ENCODE peak calls at places on chromosome 3, in nine cellular contexts. One of them, this sample, is unnamed. For H3K4me1, the result is how much of the 10 kb centered on the place peaks cover.

GRCh38 chr3:72099331-72100061 is 314.5 kb upstream of the PROK2 start:
- DNase-seq in A549: no peak
- DNase-seq in sigmoid colon: peak
- DNase-seq in stomach: no peak
- DNase-seq in H1: no peak
- DNase-seq in transverse colon: no peak
- DNase-seq in esophagus muscularis mucosa: no peak
- DNase-seq in tibial nerve: no peak
- DNase-seq in upper lobe of left lung: no peak
- DNase-seq in this sample: no peak

GRCh38 chr3:120772081-120772480 is 29.5 kb downstream of the GTF2E1 start:
- DNase-seq in A549: no peak
- DNase-seq in sigmoid colon: no peak
- DNase-seq in stomach: no peak
- DNase-seq in H1: no peak
- DNase-seq in transverse colon: no peak
- DNase-seq in esophagus muscularis mucosa: no peak
- DNase-seq in tibial nerve: no peak
- DNase-seq in upper lobe of left lung: no peak
- DNase-seq in this sample: no peak

GRCh38 chr3:69941439-69942176 is 57.9 kb upstream of the SAMMSON start:
- DNase-seq in A549: no peak
- DNase-seq in sigmoid colon: no peak
- DNase-seq in stomach: no peak
- DNase-seq in H1: no peak
- DNase-seq in transverse colon: no peak
- DNase-seq in esophagus muscularis mucosa: no peak
- DNase-seq in tibial nerve: no peak
- DNase-seq in upper lobe of left lung: no peak
- DNase-seq in this sample: no peak

GRCh38 chr3:50164056-50164455 is 8.9 kb downstream of the SEMA3F start:
- DNase-seq in A549: peak
- DNase-seq in sigmoid colon: peak
- DNase-seq in stomach: peak
- DNase-seq in H1: no peak
- DNase-seq in transverse colon: peak
- DNase-seq in esophagus muscularis mucosa: no peak
- DNase-seq in tibial nerve: peak
- DNase-seq in upper lobe of left lung: peak
- DNase-seq in this sample: peak

GRCh38 chr3:160006282-160007163 is 17.9 kb downstream of the IL12A start:
- DNase-seq in A549: peak
- DNase-seq in sigmoid colon: peak
- DNase-seq in stomach: peak
- DNase-seq in H1: no peak
- DNase-seq in transverse colon: peak
- DNase-seq in esophagus muscularis mucosa: no peak
- DNase-seq in tibial nerve: peak
- DNase-seq in upper lobe of left lung: peak
- DNase-seq in this sample: peak

GRCh38 chr3:43405888-43406636 is 119.7 kb downstream of the SNRK start:
- DNase-seq in A549: no peak
- DNase-seq in sigmoid colon: no peak
- DNase-seq in stomach: no peak
- DNase-seq in H1: no peak
- DNase-seq in transverse colon: no peak
- DNase-seq in esophagus muscularis mucosa: no peak
- DNase-seq in tibial nerve: no peak
- DNase-seq in upper lobe of left lung: no peak
- DNase-seq in this sample: no peak

GRCh38 chr3:45232531-45232930 is 6.4 kb upstream of the TMEM158 start:
- DNase-seq in A549: no peak
- DNase-seq in sigmoid colon: no peak
- DNase-seq in stomach: no peak
- DNase-seq in H1: no peak
- DNase-seq in transverse colon: no peak
- DNase-seq in esophagus muscularis mucosa: no peak
- DNase-seq in tibial nerve: no peak
- DNase-seq in upper lobe of left lung: no peak
- DNase-seq in this sample: no peak

GRCh38 chr3:134649106-134649705 is 1.6 kb downstream of the KY start:
- DNase-seq in A549: no peak
- DNase-seq in sigmoid colon: no peak
- DNase-seq in stomach: no peak
- DNase-seq in H1: no peak
- DNase-seq in transverse colon: no peak
- DNase-seq in esophagus muscularis mucosa: no peak
- DNase-seq in tibial nerve: no peak
- DNase-seq in upper lobe of left lung: no peak
- DNase-seq in this sample: no peak

GRCh38 chr3:152474585-152474984 is 205.9 kb downstream of the MBNL1 start:
- DNase-seq in A549: peak
- DNase-seq in sigmoid colon: no peak
- DNase-seq in stomach: no peak
- DNase-seq in H1: no peak
- DNase-seq in transverse colon: no peak
- DNase-seq in esophagus muscularis mucosa: no peak
- DNase-seq in tibial nerve: peak
- DNase-seq in upper lobe of left lung: no peak
- DNase-seq in this sample: peak

GRCh38 chr3:79344876-79345871 is 422.6 kb downstream of the ROBO1 start:
- DNase-seq in A549: no peak
- DNase-seq in sigmoid colon: no peak
- DNase-seq in stomach: no peak
- DNase-seq in H1: no peak
- DNase-seq in transverse colon: no peak
- DNase-seq in esophagus muscularis mucosa: no peak
- DNase-seq in tibial nerve: no peak
- DNase-seq in upper lobe of left lung: no peak
- DNase-seq in this sample: no peak

GRCh38 chr3:9768376-9768775 is 1.4 kb downstream of the CAMK1 start:
- DNase-seq in A549: no peak
- DNase-seq in sigmoid colon: no peak
- DNase-seq in stomach: no peak
- DNase-seq in H1: no peak
- DNase-seq in transverse colon: no peak
- DNase-seq in esophagus muscularis mucosa: no peak
- DNase-seq in tibial nerve: no peak
- DNase-seq in upper lobe of left lung: no peak
- DNase-seq in this sample: no peak
- H3K4me1 ChIP-seq in A549: under half
- H3K4me1 ChIP-seq in sigmoid colon: under half
- H3K4me1 ChIP-seq in stomach: under half
- H3K4me1 ChIP-seq in H1: under half
- H3K4me1 ChIP-seq in transverse colon: under half
- H3K4me1 ChIP-seq in esophagus muscularis mucosa: under half
- H3K4me1 ChIP-seq in tibial nerve: under half
- H3K4me1 ChIP-seq in upper lobe of left lung: under half
- H3K4me1 ChIP-seq in this sample: under half

GRCh38 chr3:23805881-23806321 is at the start of gene UBE2E1:
- DNase-seq in A549: peak
- DNase-seq in sigmoid colon: peak
- DNase-seq in stomach: peak
- DNase-seq in H1: no peak
- DNase-seq in transverse colon: peak
- DNase-seq in esophagus muscularis mucosa: no peak
- DNase-seq in tibial nerve: peak
- DNase-seq in upper lobe of left lung: peak
- DNase-seq in this sample: peak

GRCh38 chr3:23805228-23805880 is 401 bp upstream of the UBE2E1 start:
- DNase-seq in A549: peak
- DNase-seq in sigmoid colon: peak
- DNase-seq in stomach: no peak
- DNase-seq in H1: no peak
- DNase-seq in transverse colon: no peak
- DNase-seq in esophagus muscularis mucosa: no peak
- DNase-seq in tibial nerve: no peak
- DNase-seq in upper lobe of left lung: no peak
- DNase-seq in this sample: no peak

GRCh38 chr3:23807161-23808015 is 1.6 kb downstream of the UBE2E1 start:
- DNase-seq in A549: no peak
- DNase-seq in sigmoid colon: no peak
- DNase-seq in stomach: no peak
- DNase-seq in H1: no peak
- DNase-seq in transverse colon: no peak
- DNase-seq in esophagus muscularis mucosa: no peak
- DNase-seq in tibial nerve: peak
- DNase-seq in upper lobe of left lung: peak
- DNase-seq in this sample: no peak

GRCh38 chr3:23804441-23805227 is 1.1 kb upstream of the UBE2E1 start:
- DNase-seq in A549: no peak
- DNase-seq in sigmoid colon: no peak
- DNase-seq in stomach: no peak
- DNase-seq in H1: no peak
- DNase-seq in transverse colon: peak
- DNase-seq in esophagus muscularis mucosa: no peak
- DNase-seq in tibial nerve: no peak
- DNase-seq in upper lobe of left lung: no peak
- DNase-seq in this sample: no peak

DNA sequence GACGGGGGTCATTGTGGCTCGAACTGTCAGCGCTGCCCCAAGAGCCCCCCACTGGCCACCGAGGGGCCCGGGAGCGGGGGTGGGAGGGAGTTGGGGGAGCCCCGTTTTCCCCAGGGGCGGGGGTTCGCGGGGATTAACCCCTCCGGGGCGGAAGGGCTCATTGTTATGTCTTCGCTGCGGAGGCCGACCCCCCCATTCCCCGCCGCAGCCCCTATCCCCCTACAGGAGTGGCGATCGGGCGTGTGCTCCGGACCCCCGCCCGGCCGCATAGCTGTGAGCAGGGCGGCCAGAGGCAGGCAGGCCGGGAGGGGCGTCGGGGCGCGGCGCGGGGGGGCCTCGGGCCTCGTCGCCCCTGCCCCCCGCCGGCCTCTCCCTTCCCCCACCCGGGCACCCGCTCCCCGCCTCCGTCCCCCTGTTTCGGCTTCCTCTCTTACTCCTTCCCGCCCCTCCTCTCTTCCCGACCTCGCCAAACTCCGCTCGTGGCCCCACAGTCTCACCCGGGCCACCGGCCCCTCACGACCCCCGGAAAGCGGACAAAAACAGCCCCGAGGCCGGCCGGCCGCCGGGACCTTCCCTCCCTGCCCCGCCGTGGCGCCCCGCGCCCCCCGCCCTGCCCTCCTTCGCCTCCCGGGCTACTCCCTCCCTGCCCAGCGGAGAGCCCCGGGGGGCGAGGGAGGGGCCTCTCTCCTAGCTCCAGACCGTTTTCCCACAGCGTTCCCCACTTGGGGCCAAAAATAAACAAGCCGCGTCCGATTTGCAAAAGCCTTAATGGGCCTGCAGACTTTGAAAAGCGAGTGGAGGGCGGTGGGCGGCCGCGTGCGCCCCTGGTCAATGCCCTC is 786 bp downstream of the UBE2E1 start:
- DNase-seq in A549: peak
- DNase-seq in sigmoid colon: peak
- DNase-seq in stomach: no peak
- DNase-seq in H1: no peak
- DNase-seq in transverse colon: peak
- DNase-seq in esophagus muscularis mucosa: no peak
- DNase-seq in tibial nerve: peak
- DNase-seq in upper lobe of left lung: peak
- DNase-seq in this sample: peak
- TF ChIP-seq POLR2A in A549: no peak
- TF ChIP-seq POLR2A in sigmoid colon: no peak
- TF ChIP-seq POLR2A in stomach: no peak
- TF ChIP-seq POLR2A in H1: no peak
- TF ChIP-seq POLR2A in transverse colon: no peak
- TF ChIP-seq POLR2A in esophagus muscularis mucosa: no peak
- TF ChIP-seq POLR2A in tibial nerve: no peak
- TF ChIP-seq POLR2A in upper lobe of left lung: no peak
- TF ChIP-seq POLR2A in this sample: no peak

GRCh38 chr3:143812411-143812968 is 35.8 kb downstream of the SLC9A9 start:
- DNase-seq in A549: no peak
- DNase-seq in sigmoid colon: no peak
- DNase-seq in stomach: no peak
- DNase-seq in H1: no peak
- DNase-seq in transverse colon: no peak
- DNase-seq in esophagus muscularis mucosa: peak
- DNase-seq in tibial nerve: no peak
- DNase-seq in upper lobe of left lung: no peak
- DNase-seq in this sample: no peak

GRCh38 chr3:143808999-143809700 is 39.1 kb downstream of the SLC9A9 start:
- DNase-seq in A549: no peak
- DNase-seq in sigmoid colon: no peak
- DNase-seq in stomach: no peak
- DNase-seq in H1: no peak
- DNase-seq in transverse colon: no peak
- DNase-seq in esophagus muscularis mucosa: peak
- DNase-seq in tibial nerve: no peak
- DNase-seq in upper lobe of left lung: no peak
- DNase-seq in this sample: no peak

GRCh38 chr3:143811602-143812001 is 36.7 kb downstream of the SLC9A9 start:
- DNase-seq in A549: no peak
- DNase-seq in sigmoid colon: peak
- DNase-seq in stomach: no peak
- DNase-seq in H1: no peak
- DNase-seq in transverse colon: peak
- DNase-seq in esophagus muscularis mucosa: peak
- DNase-seq in tibial nerve: peak
- DNase-seq in upper lobe of left lung: peak
- DNase-seq in this sample: no peak

GRCh38 chr3:143810866-143811265 is 37.4 kb downstream of the SLC9A9 start:
- DNase-seq in A549: no peak
- DNase-seq in sigmoid colon: no peak
- DNase-seq in stomach: no peak
- DNase-seq in H1: no peak
- DNase-seq in transverse colon: no peak
- DNase-seq in esophagus muscularis mucosa: peak
- DNase-seq in tibial nerve: no peak
- DNase-seq in upper lobe of left lung: no peak
- DNase-seq in this sample: no peak

DNA sequence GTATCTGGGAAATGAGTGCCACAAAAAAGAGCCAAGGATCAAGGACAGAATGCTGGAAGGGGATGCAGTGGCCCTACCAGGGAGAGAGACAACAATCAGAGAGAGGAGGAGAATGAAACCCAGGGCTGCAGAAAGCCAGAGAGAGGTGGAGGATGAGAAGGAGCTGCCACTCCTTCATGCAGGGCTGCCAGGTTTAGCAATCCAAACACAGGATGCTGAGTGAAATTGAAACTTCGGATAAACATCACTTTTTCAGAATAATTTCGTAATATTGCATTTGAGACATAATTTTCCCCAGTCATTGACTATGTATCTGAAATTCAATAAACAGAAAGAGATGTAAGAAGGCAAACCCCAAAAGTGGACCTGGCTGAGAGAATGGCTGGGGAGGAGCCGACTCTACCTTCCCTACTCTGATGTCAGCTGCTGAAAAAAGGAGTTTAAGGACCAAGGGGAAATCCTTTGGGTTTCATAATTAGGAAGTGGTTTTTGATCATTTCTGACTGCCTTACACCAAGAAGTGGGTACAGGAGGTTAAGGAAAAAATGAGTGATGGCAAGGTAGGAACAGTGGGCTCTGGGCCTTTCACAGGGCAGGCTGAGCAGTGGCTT is 33.8 kb downstream of the SLC9A9 start:
- DNase-seq in A549: no peak
- DNase-seq in sigmoid colon: no peak
- DNase-seq in stomach: no peak
- DNase-seq in H1: no peak
- DNase-seq in transverse colon: no peak
- DNase-seq in esophagus muscularis mucosa: peak
- DNase-seq in tibial nerve: peak
- DNase-seq in upper lobe of left lung: no peak
- DNase-seq in this sample: no peak
- TF ChIP-seq EP300 in A549: no peak
- TF ChIP-seq EP300 in sigmoid colon: no peak
- TF ChIP-seq EP300 in stomach: no peak
- TF ChIP-seq EP300 in H1: no peak
- TF ChIP-seq EP300 in transverse colon: no peak
- TF ChIP-seq EP300 in esophagus muscularis mucosa: no peak
- TF ChIP-seq EP300 in tibial nerve: peak
- TF ChIP-seq EP300 in upper lobe of left lung: no peak
- TF ChIP-seq EP300 in this sample: no peak

GRCh38 chr3:146165844-146166243 is 4.9 kb upstream of the PLOD2 start:
- DNase-seq in A549: no peak
- DNase-seq in sigmoid colon: no peak
- DNase-seq in stomach: no peak
- DNase-seq in H1: no peak
- DNase-seq in transverse colon: no peak
- DNase-seq in esophagus muscularis mucosa: no peak
- DNase-seq in tibial nerve: no peak
- DNase-seq in upper lobe of left lung: no peak
- DNase-seq in this sample: no peak
- H3K4me1 ChIP-seq in A549: half or more
- H3K4me1 ChIP-seq in sigmoid colon: under half
- H3K4me1 ChIP-seq in stomach: under half
- H3K4me1 ChIP-seq in H1: under half
- H3K4me1 ChIP-seq in transverse colon: under half
- H3K4me1 ChIP-seq in esophagus muscularis mucosa: half or more
- H3K4me1 ChIP-seq in tibial nerve: under half
- H3K4me1 ChIP-seq in upper lobe of left lung: under half
- H3K4me1 ChIP-seq in this sample: under half